ENCODE peak calls at places on chromosomes 6 and 20, in nine cellular contexts. W is WTC11; O is thyroid gland; D is RWPE1; Y is Peyer's patch; M is AG09309; T is astrocyte of the spinal cord; K is CD4-positive, alpha-beta T cell; R is brain microvascular endothelial cell. A is an unnamed sample.

GRCh38 chr20:45781391-45781931 is 10.2 kb downstream of the WFDC3 start:
- DNase-seq in W (no peak), T (peak; percentile 85), Y (no peak), M (peak; percentile 77), O (no peak), K (no peak), R (peak; percentile 65), D (peak; percentile 97), A (peak; percentile 48)

GRCh38 chr6:48505621-48506020 is 394.6 kb upstream of the PTCHD4 start:
- DNase-seq in R (no peak), Y (no peak), O (no peak), M (no peak), W (no peak), K (no peak), D (no peak), T (no peak), A (no peak)

GRCh38 chr6:112029045-112029822 is 24.7 kb upstream of the CCN6 start:
- DNase-seq in R (peak; percentile 74), M (no peak), K (peak; percentile 52), O (peak; percentile 70), D (peak; percentile 33), T (peak; percentile 70), Y (peak; percentile 88), W (peak; percentile 85), A (peak; percentile 69)

GRCh38 chr20:1137236-1137635 is 18.8 kb downstream of the PSMF1 start:
- DNase-seq in Y (no peak), D (no peak), R (no peak), W (no peak), K (no peak), O (no peak), M (no peak), T (no peak), A (no peak)

GRCh38 chr20:62921119-62921687 is 5.1 kb downstream of the DIDO1 start:
- DNase-seq in Y (peak; percentile 79), R (peak; percentile 63), W (peak; percentile 72), T (peak; percentile 44), D (peak; percentile 69), M (no peak), K (peak; percentile 53), O (peak; percentile 70), A (peak; percentile 79)

GRCh38 chr20:19001177-19001576 is 187.6 kb downstream of the SCP2D1 start:
- DNase-seq in T (no peak), R (no peak), Y (no peak), O (no peak), W (no peak), D (no peak), M (no peak), K (no peak), A (no peak)

GRCh38 chr6:89563866-89564265 is 74.7 kb downstream of the LYRM2 start:
- DNase-seq in O (no peak), W (no peak), D (no peak), R (no peak), K (no peak), Y (no peak), M (no peak), T (no peak), A (no peak)

GRCh38 chr6:151681426-151682059 is 125.9 kb upstream of the ESR1 start:
- DNase-seq in D (no peak), W (no peak), M (no peak), T (no peak), O (peak; percentile 41), Y (no peak), K (no peak), R (no peak), A (no peak)

GRCh38 chr6:33317418-33317667 is 201 bp downstream of the ZBTB22 start:
- DNase-seq in R (no peak), Y (no peak), D (peak; percentile 80), K (no peak), O (no peak), W (peak; percentile 69), M (no peak), T (no peak), A (no peak)

GRCh38 chr6:29769336-29769735 is 46.1 kb downstream of the HLA-F start:
- DNase-seq in Y (no peak), O (no peak), M (no peak), W (no peak), K (no peak), D (no peak), T (no peak), R (no peak), A (no peak)

GRCh38 chr20:46998497-46999190 is 104.0 kb downstream of the EYA2 start:
- DNase-seq in M (no peak), Y (no peak), K (no peak), R (no peak), O (peak; percentile 83), W (peak; percentile 30), T (no peak), D (no peak), A (no peak)

GRCh38 chr20:1402149-1402548 is 9.3 kb upstream of the FKBP1A start:
- DNase-seq in W (no peak), T (no peak), Y (no peak), M (no peak), R (no peak), D (no peak), K (no peak), O (no peak), A (no peak)

DNA sequence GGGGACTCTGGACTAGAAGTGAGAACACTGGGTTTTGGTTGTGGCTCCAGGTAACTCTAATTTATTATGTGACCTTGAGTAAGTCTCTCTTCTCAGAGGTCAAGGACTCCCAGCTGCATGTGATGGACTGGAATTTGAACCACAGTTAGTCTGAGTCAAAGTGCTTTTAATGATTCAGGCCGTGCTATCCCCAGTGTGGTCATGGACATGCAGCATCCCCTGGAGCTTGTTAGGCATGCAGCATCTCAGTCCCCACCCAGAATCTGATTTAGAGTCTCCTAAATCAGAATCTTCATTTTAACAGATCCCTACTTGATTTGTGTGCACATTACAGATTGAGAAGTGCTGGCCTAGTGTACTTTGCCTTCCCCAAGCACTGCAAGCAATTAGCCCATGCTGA is 74.2 kb downstream of the TOX2 start:
- DNase-seq in O (no peak), W (no peak), K (no peak), M (peak; percentile 18), D (no peak), T (peak; percentile 29), R (peak; percentile 13), Y (no peak), A (no peak)
- TF ChIP-seq CTCF in O (no peak), W (no peak), K (no peak), M (peak; percentile 60), D (no peak), T (peak; percentile 35), R (peak; percentile 43), Y (no peak), A (no peak)

GRCh38 chr6:36075656-36076055 is 48.0 kb downstream of the MAPK14 start:
- DNase-seq in D (peak; percentile 28), R (no peak), W (no peak), K (peak; percentile 5), T (no peak), Y (peak; percentile 77), O (no peak), M (no peak), A (peak; percentile 25)
- TF ChIP-seq CTCF in D (peak; percentile 7), R (peak; percentile 37), W (no peak), K (peak; percentile 39), T (peak; percentile 16), Y (peak; percentile 55), O (no peak), M (no peak), A (peak; percentile 9)

GRCh38 chr20:4156411-4156810 is 141.1 kb upstream of the RNF24 start:
- DNase-seq in D (no peak), T (no peak), O (peak; percentile 44), K (no peak), W (no peak), Y (no peak), R (no peak), M (no peak), A (peak; percentile 32)

GRCh38 chr20:4153661-4154238 is 138.4 kb upstream of the RNF24 start:
- DNase-seq in M (no peak), T (no peak), K (no peak), D (no peak), O (peak; percentile 12), W (no peak), R (no peak), Y (no peak), A (peak; percentile 30)

GRCh38 chr20:4153251-4153650 is 137.9 kb upstream of the RNF24 start:
- DNase-seq in D (no peak), K (no peak), O (peak; percentile 57), T (no peak), Y (no peak), R (no peak), M (no peak), W (no peak), A (peak; percentile 61)

GRCh38 chr20:4155953-4156352 is 140.6 kb upstream of the RNF24 start:
- DNase-seq in O (no peak), D (no peak), T (no peak), M (no peak), W (no peak), Y (no peak), K (no peak), R (no peak), A (no peak)

DNA sequence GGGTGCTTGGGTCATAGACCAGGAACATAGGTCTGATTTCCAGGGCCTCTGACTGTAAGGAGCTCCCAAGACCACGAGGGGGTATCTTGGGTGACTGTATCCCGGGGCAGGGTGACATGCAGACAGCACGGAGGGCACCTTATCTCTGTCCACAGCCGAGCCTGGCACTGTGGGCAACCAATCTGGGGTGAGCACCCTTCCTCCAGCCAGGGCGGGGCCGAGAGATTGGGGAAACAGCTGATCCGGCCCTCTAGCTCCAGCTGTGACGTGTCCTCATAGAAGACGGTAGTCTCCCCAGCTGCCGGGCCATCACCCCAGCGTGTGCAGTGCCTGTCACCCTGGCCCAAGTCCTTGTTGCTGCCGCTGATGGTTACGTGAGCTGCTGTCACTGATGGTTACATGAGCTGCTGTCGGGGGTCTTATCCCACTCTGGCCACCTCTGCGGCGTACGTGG is 139.6 kb upstream of the RNF24 start:
- DNase-seq in O (no peak), R (no peak), M (no peak), Y (no peak), W (no peak), K (no peak), T (no peak), D (no peak), A (no peak)
- TF ChIP-seq CTCF in O (no peak), R (no peak), M (no peak), Y (no peak), W (no peak), K (no peak), T (no peak), D (no peak), A (no peak)

GRCh38 chr20:34072778-34073177 is 39.3 kb downstream of the EIF2S2 start:
- DNase-seq in M (no peak), W (no peak), T (no peak), D (no peak), O (no peak), K (no peak), R (no peak), Y (no peak), A (no peak)

GRCh38 chr20:34076952-34077351 is 35.1 kb downstream of the EIF2S2 start:
- DNase-seq in O (no peak), D (no peak), T (no peak), R (no peak), M (no peak), W (no peak), Y (no peak), K (no peak), A (no peak)

GRCh38 chr20:34078540-34078939 is 33.5 kb downstream of the EIF2S2 start:
- DNase-seq in W (no peak), K (no peak), T (no peak), M (no peak), O (no peak), R (no peak), D (no peak), Y (no peak), A (no peak)

GRCh38 chr20:34074101-34074760 is 37.8 kb downstream of the EIF2S2 start:
- DNase-seq in Y (no peak), K (no peak), R (no peak), W (no peak), T (no peak), O (no peak), M (no peak), D (peak; percentile 61), A (no peak)

GRCh38 chr20:34075647-34076046 is 36.4 kb downstream of the EIF2S2 start:
- DNase-seq in Y (no peak), W (peak; percentile 47), D (no peak), M (no peak), O (no peak), K (no peak), R (no peak), T (no peak), A (no peak)
- TF ChIP-seq CTCF in Y (no peak), W (no peak), D (no peak), M (peak; percentile 6), O (no peak), K (no peak), R (peak; percentile 39), T (peak; percentile 7), A (peak; percentile 7)

A was measured in MCF 10A.